ENCODE peak calls at places on chromosomes 4 and X, in ten cellular contexts. E is AG10803; H is dorsolateral prefrontal cortex; M is lower lobe of right lung; V is endothelial cell; U is PC-9; W is GM23338; B is CD4-positive, alpha-beta T cell; T is fibroblast of villous mesenchyme; J is OCI-LY7. F is an unnamed sample.
A peak's percentile ranks its signal among the peaks of the same experiment; 100 is the strongest.

GRCh38 chr4:130165381-130165780 is 1069.4 kb downstream of the C4orf33 start:
- DNase-seq in E (no peak), H (no peak), M (no peak), V (no peak), U (no peak), W (no peak), B (no peak), T (no peak), J (no peak), F (no peak)

GRCh38 chr4:127533028-127533700 is 99.6 kb upstream of the INTU start:
- DNase-seq in E (no peak), H (no peak), M (no peak), V (no peak), U (no peak), W (no peak), B (no peak), T (peak; percentile 26), J (no peak), F (no peak)

GRCh38 chr4:76703123-76703490 is 194.8 kb downstream of the SOWAHB start:
- DNase-seq in E (no peak), H (no peak), M (no peak), V (no peak), U (no peak), W (no peak), B (no peak), T (peak; percentile 46), J (no peak), F (no peak)

GRCh38 chr4:70280567-70280966 is 38.2 kb downstream of the CSN3 start:
- DNase-seq in E (no peak), H (no peak), M (peak; percentile 50), V (no peak), U (no peak), W (no peak), B (no peak), T (no peak), J (no peak), F (no peak)

GRCh38 chr4:174563399-174563798 is 41.1 kb upstream of the HPGD start:
- DNase-seq in E (no peak), H (no peak), M (no peak), V (no peak), U (no peak), W (peak; percentile 21), B (no peak), T (no peak), J (no peak), F (no peak)

GRCh38 chr4:121696641-121697461 is at the start of gene ANXA5:
- DNase-seq in E (peak; percentile 92), H (peak; percentile 77), M (peak; percentile 94), V (peak; percentile 88), U (peak; percentile 93), W (peak; percentile 83), B (peak; percentile 44), T (peak; percentile 91), J (peak; percentile 76), F (peak; percentile 89)

GRCh38 chr4:168797738-168798375 is 212.2 kb downstream of the CBR4 start:
- DNase-seq in E (no peak), H (no peak), M (no peak), V (no peak), U (no peak), W (no peak), B (no peak), T (no peak), J (no peak), F (no peak)

GRCh38 chr4:145731026-145731425 is 51.1 kb downstream of the C4orf51 start:
- DNase-seq in E (peak; percentile 74), H (no peak), M (no peak), V (no peak), U (no peak), W (no peak), B (no peak), T (peak; percentile 40), J (no peak), F (no peak)

GRCh38 chr4:126136922-126137781 is 822.4 kb downstream of the FAT4 start:
- DNase-seq in E (peak; percentile 3), H (no peak), M (no peak), V (no peak), U (no peak), W (no peak), B (no peak), T (no peak), J (no peak), F (no peak)

GRCh38 chr4:40331092-40331824 is 3.9 kb upstream of the CHRNA9 start:
- DNase-seq in E (no peak), H (no peak), M (no peak), V (no peak), U (no peak), W (no peak), B (no peak), T (peak; percentile 79), J (no peak), F (no peak)

GRCh38 chr4:20251061-20251795 is 477 bp upstream of the SLIT2 start:
- DNase-seq in E (no peak), H (no peak), M (no peak), V (no peak), U (no peak), W (no peak), B (no peak), T (peak; percentile 21), J (no peak), F (no peak)

GRCh38 chr4:8820178-8821102 is 51.2 kb downstream of the HMX1 start:
- DNase-seq in E (no peak), H (no peak), M (peak; percentile 31), V (no peak), U (no peak), W (no peak), B (no peak), T (no peak), J (no peak), F (peak; percentile 64)

DNA sequence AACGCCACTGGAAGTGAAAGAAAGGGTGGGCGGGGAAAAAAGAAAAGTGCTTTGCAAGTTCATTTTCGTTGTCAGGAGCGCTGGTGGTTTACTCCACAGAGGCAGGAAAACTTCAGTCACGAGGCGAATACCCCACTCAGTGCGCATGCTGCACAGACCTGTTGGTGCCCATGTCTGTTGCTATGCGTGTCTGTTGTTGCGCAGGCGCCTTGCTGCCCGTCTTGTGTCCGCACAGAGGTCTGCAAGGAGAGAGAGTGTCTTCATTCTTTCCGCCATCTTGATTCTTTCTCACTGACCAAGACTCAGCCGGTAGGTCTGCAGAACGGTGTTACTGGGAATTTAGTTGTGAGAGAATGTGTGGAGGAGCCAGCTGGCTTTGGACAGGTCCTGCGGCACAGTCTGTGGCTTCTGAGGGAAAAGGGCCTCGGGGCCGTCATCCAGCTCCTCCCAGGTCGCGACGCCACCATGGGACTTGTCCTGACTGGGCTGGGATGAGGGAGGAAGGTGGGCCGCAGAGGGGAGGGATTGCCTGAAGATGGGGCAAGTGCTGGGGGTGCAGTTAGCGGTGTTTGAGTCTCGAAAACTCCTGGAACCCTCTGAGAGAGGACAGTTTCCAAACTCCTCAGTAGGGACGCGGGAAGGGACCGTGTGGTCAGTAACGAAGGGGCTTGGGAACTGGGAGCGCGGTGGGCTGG is at the start of gene PAGE2:
- DNase-seq in E (no peak), H (no peak), M (no peak), V (no peak), U (no peak), W (no peak), B (no peak), T (no peak), J (no peak), F (no peak)
- TF ChIP-seq CTCF in E (no peak), H (no peak), M (no peak), V (no peak), U (no peak), W (no peak), B (no peak), T (no peak), J (no peak), F (no peak)

GRCh38 chr4:185144601-185145240 is 1.7 kb downstream of the SLC25A4 start:
- DNase-seq in E (no peak), H (no peak), M (no peak), V (no peak), U (no peak), W (no peak), B (no peak), T (no peak), J (no peak), F (no peak)
- TF ChIP-seq CTCF in E (no peak), H (no peak), M (no peak), V (no peak), U (no peak), W (peak; percentile 21), B (no peak), T (no peak), J (no peak), F (no peak)

DNA sequence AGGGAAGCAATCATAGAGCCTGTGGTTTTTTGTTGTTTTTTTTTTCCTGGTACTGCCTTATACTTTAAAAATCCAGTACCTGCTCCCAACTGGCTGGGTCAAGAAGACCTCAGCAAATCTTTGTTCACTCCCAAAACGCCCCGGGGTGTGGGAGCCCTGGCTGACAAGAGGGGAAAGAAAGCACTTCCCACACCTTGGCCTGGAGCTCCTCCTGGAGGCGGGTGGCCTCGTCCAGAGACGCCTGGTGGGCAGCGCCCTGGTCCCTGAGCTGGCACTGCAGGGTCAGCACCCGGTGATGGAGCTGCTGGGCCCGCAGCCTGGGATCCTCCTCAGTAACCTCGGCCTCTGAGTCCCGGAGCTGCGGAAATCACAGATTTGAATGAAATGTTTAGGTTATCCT is 38.2 kb downstream of the C4orf50 start:
- DNase-seq in E (no peak), H (peak; percentile 30), M (no peak), V (peak; percentile 77), U (peak; percentile 24), W (peak; percentile 86), B (no peak), T (no peak), J (no peak), F (no peak)
- TF ChIP-seq CTCF in E (no peak), H (peak; percentile 30), M (peak; percentile 60), V (no peak), U (no peak), W (peak; percentile 95), B (no peak), T (peak; percentile 33), J (peak; percentile 25), F (peak; percentile 65)

GRCh38 chr4:118954246-118954645 is 65.6 kb downstream of the SYNPO2 start:
- DNase-seq in E (peak; percentile 44), H (no peak), M (no peak), V (no peak), U (no peak), W (no peak), B (no peak), T (peak; percentile 25), J (peak; percentile 4), F (no peak)
- TF ChIP-seq CTCF in E (peak; percentile 53), H (peak; percentile 12), M (no peak), V (no peak), U (no peak), W (peak; percentile 40), B (no peak), T (peak; percentile 35), J (peak; percentile 47), F (peak; percentile 34)

GRCh38 chrX:2284601-2285000 is 216.2 kb downstream of the DHRSX start:
- DNase-seq in E (no peak), H (no peak), M (no peak), V (no peak), U (no peak), W (no peak), B (no peak), T (no peak), J (no peak), F (no peak)
- TF ChIP-seq CTCF in E (no peak), H (no peak), M (no peak), V (no peak), U (no peak), W (no peak), B (no peak), T (no peak), J (no peak), F (no peak)

DNA sequence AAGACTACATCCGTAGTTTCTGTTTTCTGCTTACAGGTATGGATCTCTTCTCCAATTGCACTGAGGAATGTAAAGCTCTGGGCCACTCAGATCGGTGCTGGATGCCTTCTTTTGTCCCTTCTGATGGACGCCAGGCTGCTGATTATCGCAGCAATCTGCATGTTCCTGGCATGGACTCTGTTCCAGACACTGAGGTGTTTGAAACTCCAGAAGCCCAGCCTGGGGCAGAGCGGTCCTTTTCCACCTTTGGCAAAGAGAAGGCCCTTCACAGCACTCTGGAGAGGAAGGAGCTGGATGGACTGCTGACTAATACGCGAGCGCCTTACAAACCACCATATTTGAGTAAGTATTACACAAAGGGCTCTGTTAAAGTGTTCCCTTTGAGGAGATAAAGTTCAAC is 13.8 kb downstream of the PCDH10 start:
- DNase-seq in E (no peak), H (peak; percentile 10), M (no peak), V (no peak), U (no peak), W (peak; percentile 19), B (no peak), T (no peak), J (no peak), F (no peak)
- TF ChIP-seq CTCF in E (no peak), H (no peak), M (no peak), V (no peak), U (no peak), W (no peak), B (no peak), T (no peak), J (no peak), F (no peak)

F was measured in type B pancreatic cell.